ENCODE peak calls at places on chromosomes 11 and 22, in four cellular contexts. V, R, J and L are unnamed samples.
A peak's percentile ranks its signal among the peaks of the same experiment; 100 is the strongest.

GRCh38 chr11:32100495-32100894 is 9.6 kb downstream of the RCN1 start:
- DNase-seq in V (no peak), R (no peak), J (no peak), L (peak; percentile 49)

GRCh38 chr11:130782361-130783221 is 133.7 kb downstream of the SNX19 start:
- DNase-seq in V (no peak), R (no peak), J (no peak), L (peak; percentile 86)

GRCh38 chr11:8209208-8209807 is 40.5 kb upstream of the RIC3 start:
- DNase-seq in V (no peak), R (no peak), J (no peak), L (no peak)

GRCh38 chr22:19882446-19883381 is 28.0 kb upstream of the GNB1L start:
- DNase-seq in V (no peak), R (peak; percentile 14), J (no peak), L (no peak)

GRCh38 chr11:17873571-17873970 is 139.0 kb downstream of the KCNC1 start:
- DNase-seq in V (no peak), R (no peak), J (no peak), L (no peak)

GRCh38 chr11:77999446-77999845 is 5.0 kb upstream of the INTS4 start:
- DNase-seq in V (no peak), R (no peak), J (no peak), L (no peak)

GRCh38 chr22:38850941-38851849 is 7.4 kb upstream of the NPTXR start:
- DNase-seq in V (no peak), R (no peak), J (no peak), L (peak; percentile 72)

GRCh38 chr11:78332174-78332866 is 85.3 kb downstream of the GAB2 start:
- DNase-seq in V (no peak), R (no peak), J (no peak), L (peak; percentile 26)

GRCh38 chr22:24429411-24430365 is 2.3 kb downstream of the ADORA2A start:
- DNase-seq in V (no peak), R (no peak), J (peak; percentile 59), L (no peak)

GRCh38 chr11:130909650-130910049 is 6.6 kb downstream of the SNX19 start:
- DNase-seq in V (no peak), R (no peak), J (no peak), L (peak; percentile 93)

GRCh38 chr22:39017596-39018365 is 3.1 kb upstream of the APOBEC3D start:
- DNase-seq in V (no peak), R (no peak), J (no peak), L (no peak)

GRCh38 chr22:48640890-48641771 is 1186.5 kb downstream of the BRD1 start:
- DNase-seq in V (no peak), R (peak; percentile 56), J (no peak), L (no peak)

GRCh38 chr11:69416123-69416475 is 65.4 kb upstream of the LINC01488 start:
- DNase-seq in V (no peak), R (no peak), J (no peak), L (no peak)

GRCh38 chr22:19723165-19723989 is at the start of gene GP1BB:
- DNase-seq in V (peak; percentile 90), R (no peak), J (no peak), L (peak; percentile 25)

GRCh38 chr22:29345932-29346331 is 30.4 kb upstream of the RASL10A start:
- DNase-seq in V (no peak), R (no peak), J (no peak), L (peak; percentile 21)

GRCh38 chr22:32324505-32325415 is 32.9 kb upstream of the RFPL3 start:
- DNase-seq in V (no peak), R (no peak), J (peak; percentile 4), L (no peak)

GRCh38 chr11:36153581-36153980 is 135.6 kb downstream of the COMMD9 start:
- DNase-seq in V (no peak), R (no peak), J (no peak), L (no peak)

GRCh38 chr11:92225206-92225562 is 566 bp downstream of the FAT3 start:
- DNase-seq in V (peak; percentile 51), R (no peak), J (no peak), L (no peak)

GRCh38 chr11:69915501-69916250 is 96.5 kb upstream of the FGF3 start:
- DNase-seq in V (peak; percentile 89), R (peak; percentile 85), J (peak; percentile 35), L (peak; percentile 75)

GRCh38 chr11:14713518-14714244 is 70.1 kb downstream of the PDE3B start:
- DNase-seq in V (no peak), R (no peak), J (peak; percentile 20), L (no peak)

GRCh38 chr11:112852141-112852853 is 108.9 kb upstream of the NCAM1 start:
- DNase-seq in V (peak; percentile 31), R (no peak), J (no peak), L (peak; percentile 34)

GRCh38 chr11:28606930-28607329 is 498.7 kb downstream of the METTL15 start:
- DNase-seq in V (no peak), R (peak; percentile 16), J (no peak), L (peak; percentile 38)

GRCh38 chr11:88531776-88532175 is 194.2 kb upstream of the CTSC start:
- DNase-seq in V (no peak), R (no peak), J (no peak), L (no peak)
- TF ChIP-seq CTCF in V (no peak), R (no peak), J (no peak), L (no peak)

DNA sequence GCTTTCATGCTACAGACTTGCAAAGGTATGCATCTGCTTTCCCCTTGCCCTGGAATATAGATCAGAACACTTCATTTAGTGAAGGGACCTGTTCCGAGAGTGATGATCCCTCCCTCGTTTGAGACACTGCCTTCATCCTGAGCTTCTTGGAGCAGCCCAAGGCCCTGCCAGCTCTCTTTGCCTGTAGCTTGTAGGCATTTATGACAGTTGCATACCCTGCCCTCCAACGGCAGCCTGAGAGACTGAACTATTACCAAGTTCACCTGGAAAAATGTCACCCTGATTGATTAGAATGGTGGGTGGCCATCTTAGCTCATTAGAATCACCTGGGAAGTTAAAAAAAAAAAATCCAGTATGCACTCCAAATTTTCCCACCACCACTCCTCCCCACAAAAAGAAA is 1.5 kb downstream of the MICAL3 start:
- DNase-seq in V (no peak), R (no peak), J (no peak), L (no peak)
- H3K4me3 ChIP-seq in V (no peak overlapping the region), R (no peak overlapping the region), J (no peak overlapping the region), L (no peak overlapping the region)

GRCh38 chr22:45793161-45793560 is 121.5 kb downstream of the ATXN10 start:
- DNase-seq in V (no peak), R (no peak), J (no peak), L (no peak)

GRCh38 chr22:45785458-45785857 is 113.8 kb downstream of the ATXN10 start:
- DNase-seq in V (no peak), R (no peak), J (no peak), L (no peak)

GRCh38 chr22:45784357-45785277 is 113.0 kb downstream of the ATXN10 start:
- DNase-seq in V (peak; percentile 79), R (no peak), J (no peak), L (no peak)

GRCh38 chr22:45787770-45788169 is 116.1 kb downstream of the ATXN10 start:
- DNase-seq in V (no peak), R (no peak), J (no peak), L (no peak)

GRCh38 chr22:45788530-45788929 is 116.9 kb downstream of the ATXN10 start:
- DNase-seq in V (no peak), R (no peak), J (no peak), L (no peak)
- TF ChIP-seq CTCF in V (no peak), R (no peak), J (no peak), L (no peak)

DNA sequence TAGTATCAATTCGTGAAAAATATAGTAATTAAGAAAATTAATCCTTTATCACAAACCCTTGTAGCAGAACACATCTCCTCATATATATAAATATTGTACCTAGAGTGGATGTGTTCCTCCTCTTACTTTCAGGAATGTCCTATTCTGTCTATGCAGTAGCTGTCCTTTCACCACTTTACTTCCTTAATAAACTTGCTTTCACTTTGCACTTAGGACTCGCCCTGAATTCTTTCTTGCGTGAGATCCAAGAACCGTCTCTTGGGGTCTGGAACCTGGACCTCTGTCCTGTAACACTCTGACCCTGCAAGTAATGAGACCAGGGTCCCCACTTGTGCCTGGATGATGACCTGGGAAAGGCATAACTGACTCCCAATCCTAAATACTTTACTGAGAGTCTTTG is 69.5 kb downstream of the FAM168A start:
- DNase-seq in V (no peak), R (no peak), J (no peak), L (peak; percentile 22)
- H3K4me3 ChIP-seq in V (no peak overlapping the region), R (peak overlapping the region; percentile 15), J (no peak overlapping the region), L (no peak overlapping the region)

GRCh38 chr11:11985954-11986949 is 22.2 kb downstream of the DKK3 start:
- DNase-seq in V (no peak), R (no peak), J (no peak), L (no peak)

GRCh38 chr11:11988862-11989261 is 19.6 kb downstream of the DKK3 start:
- DNase-seq in V (peak; percentile 62), R (no peak), J (no peak), L (no peak)

GRCh38 chr11:11985016-11985715 is 23.3 kb downstream of the DKK3 start:
- DNase-seq in V (no peak), R (no peak), J (no peak), L (peak; percentile 80)

GRCh38 chr11:11988099-11988651 is 20.3 kb downstream of the DKK3 start:
- DNase-seq in V (no peak), R (no peak), J (no peak), L (peak; percentile 26)

GRCh38 chr11:11987503-11988022 is 20.9 kb downstream of the DKK3 start:
- DNase-seq in V (no peak), R (no peak), J (no peak), L (peak; percentile 55)
- TF ChIP-seq CTCF in V (peak; percentile 55), R (no peak), J (no peak), L (peak; percentile 52)

DNA sequence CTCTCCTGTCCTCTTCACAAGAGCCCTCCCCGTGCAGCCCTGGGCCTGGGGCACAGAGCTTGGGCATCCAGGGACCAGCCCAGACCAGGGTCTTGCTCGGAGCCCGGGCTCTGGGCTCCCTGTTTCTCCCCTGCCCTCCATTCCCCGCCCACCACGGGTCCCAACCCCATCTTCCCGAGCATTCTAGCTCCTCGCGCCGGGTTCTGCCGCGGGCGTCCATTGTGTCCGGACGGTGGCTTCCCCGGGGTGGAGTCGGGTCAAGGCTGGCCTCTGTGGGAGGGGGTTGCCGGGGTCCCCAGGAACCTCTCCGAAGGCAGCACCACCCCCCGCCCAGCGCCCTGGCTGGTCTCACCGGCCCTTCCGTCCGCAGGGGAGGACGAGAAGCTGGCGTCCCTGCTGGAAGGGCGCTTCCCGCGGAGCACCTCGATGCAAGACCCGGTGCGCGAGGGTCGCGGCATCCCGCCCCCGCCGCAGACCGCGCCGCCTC is 18.1 kb upstream of the ACR start:
- DNase-seq in V (peak; percentile 19), R (no peak), J (no peak), L (no peak)
- H3K4me3 ChIP-seq in V (peak overlapping the region; percentile 13), R (no peak overlapping the region), J (no peak overlapping the region), L (no peak overlapping the region)

DNA sequence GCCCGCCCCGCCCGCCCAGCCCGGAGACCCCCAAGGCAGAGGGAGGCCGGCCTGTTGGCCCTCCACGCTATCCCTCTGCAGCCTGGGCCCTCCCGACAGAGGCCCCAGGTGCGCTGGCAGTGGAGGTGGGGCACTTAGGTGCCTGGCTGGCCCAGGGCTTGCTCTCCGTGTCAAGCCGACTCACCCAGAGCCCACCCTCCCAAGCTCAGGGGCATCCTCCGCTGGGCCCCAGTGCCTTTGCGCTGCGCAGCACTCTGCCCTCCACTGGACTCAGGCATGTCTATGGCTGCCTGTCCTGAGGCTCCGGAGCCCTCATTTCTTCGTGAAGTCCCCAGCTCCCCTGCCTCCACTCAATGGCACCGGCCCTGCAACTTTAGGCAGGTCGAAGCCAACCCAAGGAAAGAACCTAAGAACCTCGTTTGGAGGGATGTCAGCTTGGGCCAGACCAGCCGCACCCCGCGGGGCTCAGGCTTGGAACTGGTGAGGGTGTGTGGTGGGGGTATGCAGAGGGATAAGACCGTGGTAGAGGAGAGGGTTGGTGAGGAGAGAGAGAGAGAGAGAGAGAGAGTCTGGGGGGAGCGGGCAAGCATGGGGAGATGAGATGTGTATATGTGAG is 6.1 kb downstream of the SMIM45 start:
- DNase-seq in V (no peak), R (no peak), J (no peak), L (no peak)
- TF ChIP-seq CTCF in V (no peak), R (no peak), J (peak; percentile 53), L (no peak)

GRCh38 chr11:63888170-63889086 is 28.5 kb downstream of the RCOR2 start:
- DNase-seq in V (peak; percentile 38), R (peak; percentile 70), J (peak; percentile 76), L (peak; percentile 66)
- H3K4me3 ChIP-seq in V (no peak overlapping the region), R (peak overlapping the region; percentile 12), J (peak overlapping the region; percentile 67), L (peak overlapping the region; percentile 32)